ENCODE peak calls at places on chromosomes 12 and 14, in seven cellular contexts. One of them, this sample, is unnamed.

GRCh38 chr12:89476889-89477288 is 47.7 kb downstream of the GALNT4 start:
- DNase-seq in Caco-2: no peak
- DNase-seq in GM13977: no peak
- DNase-seq in nephron progenitor cell: no peak
- DNase-seq in Calu3: no peak
- DNase-seq in sigmoid colon: no peak
- DNase-seq in fibroblast of mammary gland: no peak
- DNase-seq in this sample: no peak

GRCh38 chr14:50560929-50561280 is 960 bp downstream of the ATL1 start:
- DNase-seq in Caco-2: peak; percentile 41
- DNase-seq in GM13977: peak; percentile 24
- DNase-seq in Calu3: peak; percentile 45
- DNase-seq in fibroblast of mammary gland: peak; percentile 66
- DNase-seq in sigmoid colon: peak; percentile 94
- DNase-seq in nephron progenitor cell: peak; percentile 70
- DNase-seq in this sample: no peak

GRCh38 chr14:82647088-82647697 is 1113.5 kb upstream of the SEL1L start:
- DNase-seq in Caco-2: no peak
- DNase-seq in nephron progenitor cell: no peak
- DNase-seq in Calu3: no peak
- DNase-seq in fibroblast of mammary gland: no peak
- DNase-seq in GM13977: no peak
- DNase-seq in sigmoid colon: no peak
- DNase-seq in this sample: no peak

GRCh38 chr12:131894981-131895639 is 688 bp downstream of the ULK1 start:
- DNase-seq in Calu3: no peak
- DNase-seq in nephron progenitor cell: peak; percentile 38
- DNase-seq in Caco-2: peak; percentile 38
- DNase-seq in sigmoid colon: peak; percentile 72
- DNase-seq in GM13977: peak; percentile 64
- DNase-seq in fibroblast of mammary gland: no peak
- DNase-seq in this sample: no peak

GRCh38 chr12:119176267-119177055 is 2.3 kb upstream of the HSPB8 start:
- DNase-seq in GM13977: no peak
- DNase-seq in Calu3: peak; percentile 81
- DNase-seq in sigmoid colon: peak; percentile 99
- DNase-seq in nephron progenitor cell: peak; percentile 54
- DNase-seq in fibroblast of mammary gland: peak; percentile 94
- DNase-seq in Caco-2: peak; percentile 74
- DNase-seq in this sample: no peak

GRCh38 chr12:3753549-3754284 is 808 bp upstream of the CRACR2A start:
- DNase-seq in nephron progenitor cell: peak; percentile 8
- DNase-seq in sigmoid colon: peak; percentile 75
- DNase-seq in fibroblast of mammary gland: peak; percentile 55
- DNase-seq in Caco-2: no peak
- DNase-seq in Calu3: no peak
- DNase-seq in GM13977: no peak
- DNase-seq in this sample: no peak

GRCh38 chr14:89504084-89504483 is 87.1 kb upstream of the FOXN3 start:
- DNase-seq in GM13977: no peak
- DNase-seq in Calu3: no peak
- DNase-seq in nephron progenitor cell: no peak
- DNase-seq in Caco-2: no peak
- DNase-seq in fibroblast of mammary gland: no peak
- DNase-seq in sigmoid colon: no peak
- DNase-seq in this sample: no peak

GRCh38 chr14:104797112-104798044 is 1.8 kb upstream of the AKT1 start:
- DNase-seq in fibroblast of mammary gland: no peak
- DNase-seq in GM13977: no peak
- DNase-seq in nephron progenitor cell: peak; percentile 65
- DNase-seq in Calu3: no peak
- DNase-seq in Caco-2: no peak
- DNase-seq in sigmoid colon: no peak
- DNase-seq in this sample: no peak

DNA sequence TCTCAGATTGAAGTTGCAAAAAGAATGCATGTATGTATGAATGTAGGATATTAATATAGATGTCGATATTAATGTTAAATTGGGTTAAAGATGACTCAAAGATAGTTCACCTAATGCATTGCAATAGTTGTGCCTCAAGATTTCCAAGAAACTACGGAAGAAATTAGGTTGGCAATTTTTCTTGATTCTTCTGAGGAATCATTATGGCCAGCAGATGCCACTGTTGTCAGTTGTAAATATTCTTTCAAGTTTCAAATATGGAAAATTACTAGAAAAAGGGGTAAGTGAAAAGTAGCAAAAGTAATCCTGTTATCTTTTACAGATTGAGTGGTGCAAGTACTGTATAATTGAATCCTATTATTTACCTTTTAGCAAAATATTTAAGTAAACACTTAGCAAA is 202.1 kb downstream of the ADAMTS20 start:
- DNase-seq in nephron progenitor cell: no peak
- DNase-seq in fibroblast of mammary gland: peak; percentile 47
- DNase-seq in Caco-2: no peak
- DNase-seq in Calu3: no peak
- DNase-seq in GM13977: no peak
- DNase-seq in sigmoid colon: no peak
- DNase-seq in this sample: no peak
- TF ChIP-seq CTCF in nephron progenitor cell: no peak
- TF ChIP-seq CTCF in fibroblast of mammary gland: peak; percentile 45
- TF ChIP-seq CTCF in Caco-2: peak; percentile 25
- TF ChIP-seq CTCF in Calu3: no peak
- TF ChIP-seq CTCF in GM13977: peak; percentile 20
- TF ChIP-seq CTCF in sigmoid colon: no peak
- TF ChIP-seq CTCF in this sample: no peak

DNA sequence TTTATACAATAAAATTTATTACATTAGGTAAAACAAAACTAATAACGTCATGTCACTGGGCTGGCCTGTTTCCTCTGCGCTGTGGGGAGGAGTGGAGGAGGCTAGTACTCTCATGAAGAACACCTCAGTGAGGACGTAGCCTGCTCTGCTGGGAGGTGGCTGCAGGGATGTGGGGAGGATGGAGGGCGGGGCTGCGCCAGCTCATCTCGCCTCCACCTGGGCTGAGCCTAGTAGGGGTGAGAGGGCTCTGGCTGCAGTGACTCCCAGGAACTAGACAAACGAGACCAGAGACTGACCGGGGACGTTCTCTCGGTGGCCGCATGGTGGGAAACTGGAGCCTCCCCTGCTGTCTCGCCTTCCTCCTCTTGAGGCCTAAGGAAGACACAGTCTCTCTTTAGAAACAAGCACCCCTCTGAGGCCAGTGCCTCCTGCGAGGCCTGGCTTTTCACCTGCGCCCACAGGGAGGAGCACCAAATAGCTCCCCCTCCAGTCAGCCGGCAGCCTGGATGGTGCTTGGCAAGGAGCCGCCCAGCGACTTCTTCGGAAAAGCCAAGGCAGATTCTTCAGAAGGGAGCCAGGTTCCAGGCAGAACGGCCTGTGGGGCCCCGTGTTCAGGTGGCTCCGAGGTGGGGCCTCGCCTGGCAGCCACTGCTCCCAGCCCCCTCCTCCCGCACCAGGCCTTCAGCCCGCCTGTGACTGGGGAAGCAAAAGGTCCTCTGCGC is 62.4 kb downstream of the PLEKHG3 start:
- DNase-seq in GM13977: no peak
- DNase-seq in fibroblast of mammary gland: no peak
- DNase-seq in nephron progenitor cell: no peak
- DNase-seq in Calu3: no peak
- DNase-seq in Caco-2: no peak
- DNase-seq in sigmoid colon: peak; percentile 63
- DNase-seq in this sample: no peak
- TF ChIP-seq CTCF in GM13977: no peak
- TF ChIP-seq CTCF in fibroblast of mammary gland: no peak
- TF ChIP-seq CTCF in nephron progenitor cell: no peak
- TF ChIP-seq CTCF in Calu3: no peak
- TF ChIP-seq CTCF in Caco-2: no peak
- TF ChIP-seq CTCF in sigmoid colon: no peak
- TF ChIP-seq CTCF in this sample: no peak

DNA sequence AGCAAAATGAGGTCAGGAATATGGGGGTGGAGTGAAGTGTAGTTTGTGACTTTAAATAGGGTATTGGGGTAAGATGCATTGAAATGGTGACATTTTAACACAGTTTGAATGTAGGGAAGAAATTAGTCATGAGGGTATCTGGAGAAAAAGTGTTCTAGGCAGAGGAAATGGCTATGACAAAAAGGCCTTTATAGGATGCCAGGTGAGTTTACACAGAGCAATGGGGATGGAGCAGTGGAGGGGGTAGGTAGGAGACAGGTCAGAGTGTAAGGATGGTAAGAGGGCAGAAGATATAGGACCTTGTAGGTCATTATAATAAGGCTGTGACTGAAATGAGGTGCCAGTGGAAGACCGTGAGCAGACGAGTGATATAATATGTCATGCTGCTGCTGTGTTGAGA is 30.4 kb downstream of the HEATR5A start:
- DNase-seq in sigmoid colon: no peak
- DNase-seq in nephron progenitor cell: no peak
- DNase-seq in Calu3: no peak
- DNase-seq in GM13977: no peak
- DNase-seq in fibroblast of mammary gland: no peak
- DNase-seq in Caco-2: no peak
- DNase-seq in this sample: no peak
- TF ChIP-seq CTCF in sigmoid colon: no peak
- TF ChIP-seq CTCF in nephron progenitor cell: no peak
- TF ChIP-seq CTCF in Calu3: no peak
- TF ChIP-seq CTCF in GM13977: no peak
- TF ChIP-seq CTCF in fibroblast of mammary gland: no peak
- TF ChIP-seq CTCF in Caco-2: no peak
- TF ChIP-seq CTCF in this sample: no peak

DNA sequence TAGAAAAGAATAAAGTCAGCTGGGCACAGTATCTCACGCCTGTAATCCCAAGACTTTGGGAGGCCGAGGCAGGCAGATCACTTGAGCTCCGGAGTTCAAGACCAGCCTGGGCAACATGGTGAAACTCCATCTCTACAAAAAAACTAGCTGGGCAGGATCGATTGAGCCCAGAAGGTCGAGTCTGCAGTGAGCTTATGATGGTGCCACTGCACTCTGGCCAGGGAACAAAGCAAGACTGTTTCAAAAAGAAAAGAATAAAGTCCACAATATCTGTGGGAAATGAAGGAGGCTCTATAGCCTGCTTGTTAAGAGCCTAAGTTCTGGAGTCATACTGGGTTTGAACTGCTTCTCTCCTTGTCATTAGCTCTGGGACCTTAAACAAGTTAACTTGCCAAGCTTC is 7.9 kb downstream of the MAPK1IP1L start:
- DNase-seq in Calu3: no peak
- DNase-seq in fibroblast of mammary gland: no peak
- DNase-seq in nephron progenitor cell: no peak
- DNase-seq in sigmoid colon: no peak
- DNase-seq in Caco-2: no peak
- DNase-seq in GM13977: no peak
- DNase-seq in this sample: no peak
- TF ChIP-seq CTCF in Calu3: no peak
- TF ChIP-seq CTCF in fibroblast of mammary gland: no peak
- TF ChIP-seq CTCF in nephron progenitor cell: no peak
- TF ChIP-seq CTCF in sigmoid colon: no peak
- TF ChIP-seq CTCF in Caco-2: no peak
- TF ChIP-seq CTCF in GM13977: no peak
- TF ChIP-seq CTCF in this sample: no peak

GRCh38 chr14:59424707-59425106 is 40.5 kb downstream of the GPR135 start:
- DNase-seq in GM13977: no peak
- DNase-seq in sigmoid colon: peak; percentile 82
- DNase-seq in Calu3: no peak
- DNase-seq in Caco-2: no peak
- DNase-seq in fibroblast of mammary gland: peak; percentile 80
- DNase-seq in nephron progenitor cell: no peak
- DNase-seq in this sample: no peak
- TF ChIP-seq CTCF in GM13977: no peak
- TF ChIP-seq CTCF in sigmoid colon: no peak
- TF ChIP-seq CTCF in Calu3: no peak
- TF ChIP-seq CTCF in Caco-2: no peak
- TF ChIP-seq CTCF in fibroblast of mammary gland: no peak
- TF ChIP-seq CTCF in nephron progenitor cell: no peak
- TF ChIP-seq CTCF in this sample: no peak

GRCh38 chr14:34665785-34666425 is 36.0 kb upstream of the SNX6 start:
- DNase-seq in sigmoid colon: no peak
- DNase-seq in GM13977: no peak
- DNase-seq in Calu3: no peak
- DNase-seq in Caco-2: no peak
- DNase-seq in nephron progenitor cell: no peak
- DNase-seq in fibroblast of mammary gland: peak; percentile 92
- DNase-seq in this sample: peak; percentile 31

GRCh38 chr14:34662558-34663088 is 32.7 kb upstream of the SNX6 start:
- DNase-seq in fibroblast of mammary gland: peak; percentile 46
- DNase-seq in Calu3: no peak
- DNase-seq in Caco-2: no peak
- DNase-seq in sigmoid colon: no peak
- DNase-seq in GM13977: no peak
- DNase-seq in nephron progenitor cell: no peak
- DNase-seq in this sample: no peak

GRCh38 chr14:34655959-34656358 is 26.0 kb upstream of the SNX6 start:
- DNase-seq in Caco-2: no peak
- DNase-seq in fibroblast of mammary gland: no peak
- DNase-seq in sigmoid colon: no peak
- DNase-seq in nephron progenitor cell: no peak
- DNase-seq in Calu3: no peak
- DNase-seq in GM13977: no peak
- DNase-seq in this sample: no peak

DNA sequence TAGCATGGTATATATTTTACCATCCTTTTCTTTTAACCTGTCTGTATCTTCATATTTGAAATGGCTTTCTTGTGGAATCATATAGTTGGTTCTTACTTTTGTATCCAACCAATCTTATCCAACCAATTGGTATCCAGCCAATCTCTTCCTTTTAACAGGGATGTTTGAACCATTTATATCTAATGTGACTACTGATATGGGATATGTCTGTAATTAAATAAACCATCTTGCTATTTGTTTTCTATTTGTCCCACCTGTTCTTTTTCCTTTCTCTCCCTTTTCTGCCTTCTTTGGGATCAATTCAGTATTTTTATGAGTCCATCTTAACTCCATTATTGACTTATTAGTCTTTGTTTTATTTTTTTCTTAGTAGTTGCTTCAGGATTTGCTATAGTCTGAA is 30.8 kb upstream of the SNX6 start:
- DNase-seq in Caco-2: no peak
- DNase-seq in GM13977: no peak
- DNase-seq in nephron progenitor cell: no peak
- DNase-seq in sigmoid colon: no peak
- DNase-seq in fibroblast of mammary gland: no peak
- DNase-seq in Calu3: no peak
- DNase-seq in this sample: no peak
- TF ChIP-seq CTCF in Caco-2: no peak
- TF ChIP-seq CTCF in GM13977: no peak
- TF ChIP-seq CTCF in nephron progenitor cell: no peak
- TF ChIP-seq CTCF in sigmoid colon: no peak
- TF ChIP-seq CTCF in fibroblast of mammary gland: no peak
- TF ChIP-seq CTCF in Calu3: no peak
- TF ChIP-seq CTCF in this sample: no peak

DNA sequence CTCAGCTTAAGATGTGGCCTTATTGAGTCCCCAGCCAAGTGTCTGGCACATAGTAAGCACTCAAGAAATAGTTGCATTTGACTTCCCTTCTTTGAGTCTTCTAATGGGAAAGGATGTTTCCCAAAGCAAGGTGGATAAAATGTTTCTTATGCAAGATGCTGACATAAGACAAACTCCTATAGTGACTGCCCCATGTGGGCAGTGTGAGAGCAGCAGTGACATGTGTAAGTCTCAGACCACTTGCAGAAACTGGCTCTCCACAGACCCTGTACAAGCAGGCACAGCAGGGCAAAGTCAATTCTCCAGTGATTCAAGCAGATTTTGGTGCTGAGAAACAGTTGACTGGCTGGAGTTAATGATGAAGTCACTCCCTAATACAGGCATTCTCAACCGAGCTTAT is 255.3 kb downstream of the ANO2 start:
- DNase-seq in Calu3: no peak
- DNase-seq in Caco-2: no peak
- DNase-seq in fibroblast of mammary gland: no peak
- DNase-seq in sigmoid colon: no peak
- DNase-seq in nephron progenitor cell: no peak
- DNase-seq in GM13977: no peak
- DNase-seq in this sample: no peak
- TF ChIP-seq CTCF in Calu3: no peak
- TF ChIP-seq CTCF in Caco-2: peak; percentile 48
- TF ChIP-seq CTCF in fibroblast of mammary gland: no peak
- TF ChIP-seq CTCF in sigmoid colon: no peak
- TF ChIP-seq CTCF in nephron progenitor cell: peak; percentile 8
- TF ChIP-seq CTCF in GM13977: no peak
- TF ChIP-seq CTCF in this sample: no peak